ENCODE peak calls at places on chromosomes 16 and 17, in five cellular contexts. K, M, X, D and Z are unnamed samples. For H3K9me3, the result is how much of the 10 kb centered on the place peaks cover.

GRCh38 chr17:1398028-1398427 is 2.0 kb downstream of the YWHAE start:
- DNase-seq in K (no peak), M (no peak), X (no peak), D (no peak), Z (no peak)

GRCh38 chr16:53921042-53921441 is 217.1 kb downstream of the FTO start:
- DNase-seq in K (no peak), M (no peak), X (no peak), D (no peak), Z (no peak)

GRCh38 chr16:53129281-53130192 is 74.7 kb downstream of the CHD9 start:
- DNase-seq in K (peak), M (no peak), X (no peak), D (no peak), Z (no peak)

GRCh38 chr17:41334385-41334784 is 16.2 kb downstream of the KRT33A start:
- DNase-seq in K (no peak), M (no peak), X (no peak), D (no peak), Z (no peak)

GRCh38 chr17:72266099-72266852 is 145.5 kb downstream of the SOX9 start:
- DNase-seq in K (no peak), M (no peak), X (no peak), D (no peak), Z (no peak)

GRCh38 chr17:68910256-68910705 is 44.9 kb downstream of the ABCA8 start:
- DNase-seq in K (peak), M (no peak), X (no peak), D (no peak), Z (no peak)

GRCh38 chr16:10583269-10583668 is 2.9 kb upstream of the EMP2 start:
- DNase-seq in K (no peak), M (no peak), X (no peak), D (no peak), Z (no peak)

GRCh38 chr16:58222532-58223316 is 24.8 kb upstream of the CSNK2A2 start:
- DNase-seq in K (peak), M (peak), X (no peak), D (no peak), Z (no peak)

GRCh38 chr16:86479419-86479818 is 30.9 kb upstream of the FOXF1 start:
- DNase-seq in K (no peak), M (no peak), X (no peak), D (no peak), Z (no peak)

GRCh38 chr17:57926723-57927047 is 28.5 kb downstream of the CUEDC1 start:
- DNase-seq in K (no peak), M (no peak), X (no peak), D (no peak), Z (no peak)

GRCh38 chr16:66472961-66473610 is 46.0 kb downstream of the BEAN1 start:
- DNase-seq in K (no peak), M (no peak), X (no peak), D (no peak), Z (no peak)

GRCh38 chr16:89599451-89599858 is 14.0 kb upstream of the DPEP1 start:
- DNase-seq in K (no peak), M (peak), X (no peak), D (no peak), Z (no peak)

GRCh38 chr17:41734139-41734948 is at the start of gene HAP1:
- DNase-seq in K (peak), M (peak), X (no peak), D (peak), Z (no peak)

DNA sequence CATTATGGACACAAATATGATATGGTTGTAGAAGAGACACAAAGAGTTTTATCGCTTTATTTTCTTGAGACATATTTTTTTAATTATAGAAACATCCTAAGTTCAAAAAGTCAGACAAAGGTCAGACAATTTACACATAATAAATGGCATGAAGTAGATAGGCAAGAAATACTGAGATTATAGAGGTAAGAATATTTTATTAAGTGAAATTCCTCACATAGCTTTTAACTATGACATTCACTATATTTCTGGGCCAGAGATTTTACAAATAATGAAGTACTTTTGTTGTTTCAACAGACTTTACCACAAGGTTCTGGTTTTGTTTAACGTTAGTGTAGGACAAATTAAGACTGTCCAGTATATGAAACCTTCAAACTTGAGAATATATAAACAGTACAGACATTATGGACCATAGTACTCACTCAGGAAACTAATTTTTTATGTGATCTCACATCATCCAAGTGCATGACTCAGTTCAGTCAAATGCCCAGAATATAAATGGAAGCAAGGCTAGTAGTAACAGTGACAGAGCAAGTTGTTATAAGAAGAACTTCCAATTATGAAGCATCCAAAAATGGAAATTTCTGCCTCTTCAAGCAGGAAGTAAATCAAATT is 394.8 kb downstream of the KCNJ2 start:
- DNase-seq in K (peak), M (no peak), X (no peak), D (no peak), Z (no peak)
- H3K9me3 ChIP-seq in K (under half), M (under half), X (under half), D (under half), Z (under half)

GRCh38 chr16:31916056-31916488 is 42.5 kb downstream of the ZNF267 start:
- DNase-seq in K (no peak), M (no peak), X (no peak), D (no peak), Z (no peak)

GRCh38 chr16:31920373-31920772 is 46.8 kb downstream of the ZNF267 start:
- DNase-seq in K (no peak), M (no peak), X (no peak), D (no peak), Z (no peak)
- H3K9me3 ChIP-seq in K (under half), M (half or more), X (half or more), D (half or more), Z (half or more)

GRCh38 chr16:35788381-35788780 is 2329.0 kb downstream of the TP53TG3F start:
- DNase-seq in K (no peak), M (no peak), X (no peak), D (no peak), Z (no peak)

GRCh38 chr16:35795361-35796029 is 2336.1 kb downstream of the TP53TG3F start:
- DNase-seq in K (no peak), M (no peak), X (no peak), D (no peak), Z (no peak)

GRCh38 chr16:35792516-35793285 is 2333.3 kb downstream of the TP53TG3F start:
- DNase-seq in K (no peak), M (no peak), X (no peak), D (no peak), Z (no peak)
- H3K9me3 ChIP-seq in K (under half), M (under half), X (under half), D (under half), Z (under half)

GRCh38 chr17:27083408-27084185 is 210.3 kb upstream of the WSB1 start:
- DNase-seq in K (no peak), M (no peak), X (no peak), D (no peak), Z (no peak)

GRCh38 chr17:27081002-27081638 is 212.8 kb upstream of the WSB1 start:
- DNase-seq in K (no peak), M (no peak), X (no peak), D (no peak), Z (no peak)

GRCh38 chr17:27079660-27080059 is 214.3 kb upstream of the WSB1 start:
- DNase-seq in K (no peak), M (no peak), X (no peak), D (no peak), Z (no peak)

GRCh38 chr17:27082775-27083154 is 211.1 kb upstream of the WSB1 start:
- DNase-seq in K (no peak), M (no peak), X (no peak), D (no peak), Z (no peak)

DNA sequence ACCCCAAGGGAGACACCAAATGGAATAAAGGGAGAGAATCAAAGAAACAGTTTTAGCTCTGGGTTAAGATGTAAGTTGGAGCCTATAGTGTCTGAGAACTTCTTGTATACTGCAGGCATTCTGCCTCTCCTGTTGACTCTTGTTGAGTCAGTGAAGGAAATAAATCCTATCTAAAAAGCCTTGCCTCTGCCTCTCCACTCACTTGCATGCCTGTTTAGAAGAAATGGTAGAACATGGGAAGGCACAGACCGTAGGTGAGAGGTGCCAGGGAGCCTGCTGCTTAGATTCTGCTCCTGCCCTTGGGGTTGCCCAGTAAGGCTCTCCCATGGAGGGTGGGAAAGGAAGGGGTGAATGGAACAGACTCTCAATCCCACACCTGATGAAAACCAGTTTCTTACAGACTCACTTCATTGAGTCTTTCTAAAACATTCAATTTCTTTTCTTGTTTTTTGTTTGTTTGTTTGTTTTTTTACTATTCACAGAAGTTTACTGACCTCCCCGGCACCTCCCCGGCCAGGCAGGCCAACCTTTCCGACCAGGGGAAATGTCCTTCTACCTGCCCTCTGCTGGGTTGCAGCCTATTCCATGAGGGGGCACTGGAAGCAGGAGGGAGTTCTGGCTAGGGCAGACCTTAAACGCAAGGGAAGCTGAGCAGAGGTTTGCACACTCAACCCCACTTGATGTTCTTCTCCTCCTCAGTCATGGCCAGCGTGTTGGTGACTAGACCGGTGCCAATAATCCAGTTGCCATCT is 211.7 kb upstream of the WSB1 start:
- DNase-seq in K (no peak), M (no peak), X (no peak), D (no peak), Z (no peak)
- H3K9me3 ChIP-seq in K (under half), M (under half), X (under half), D (under half), Z (under half)

DNA sequence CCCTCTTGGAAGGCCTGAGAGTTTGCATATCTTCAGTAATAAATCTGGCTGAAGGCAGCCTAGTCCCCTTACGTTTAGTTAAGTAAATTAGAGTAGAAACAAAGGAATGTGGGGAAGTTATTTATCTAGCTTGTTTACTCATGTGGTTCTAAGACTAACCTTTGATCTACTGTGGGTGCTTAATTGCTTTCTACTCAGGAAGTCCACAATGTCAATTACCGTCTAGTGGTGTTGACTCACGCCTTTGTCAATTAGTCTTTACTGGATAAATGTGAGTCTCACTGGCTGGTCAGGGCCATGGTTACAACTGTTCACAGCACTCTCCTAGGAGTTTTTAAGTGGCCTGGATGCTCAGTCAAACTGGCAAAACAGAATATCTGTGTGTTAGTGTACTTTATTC is 2338.4 kb downstream of the TP53TG3F start:
- DNase-seq in K (no peak), M (no peak), X (no peak), D (no peak), Z (no peak)
- H3K9me3 ChIP-seq in K (under half), M (under half), X (under half), D (under half), Z (under half)

GRCh38 chr17:73875346-73875745 is 231.1 kb upstream of the SDK2 start:
- DNase-seq in K (no peak), M (no peak), X (no peak), D (no peak), Z (no peak)
- H3K9me3 ChIP-seq in K (under half), M (under half), X (under half), D (under half), Z (under half)

DNA sequence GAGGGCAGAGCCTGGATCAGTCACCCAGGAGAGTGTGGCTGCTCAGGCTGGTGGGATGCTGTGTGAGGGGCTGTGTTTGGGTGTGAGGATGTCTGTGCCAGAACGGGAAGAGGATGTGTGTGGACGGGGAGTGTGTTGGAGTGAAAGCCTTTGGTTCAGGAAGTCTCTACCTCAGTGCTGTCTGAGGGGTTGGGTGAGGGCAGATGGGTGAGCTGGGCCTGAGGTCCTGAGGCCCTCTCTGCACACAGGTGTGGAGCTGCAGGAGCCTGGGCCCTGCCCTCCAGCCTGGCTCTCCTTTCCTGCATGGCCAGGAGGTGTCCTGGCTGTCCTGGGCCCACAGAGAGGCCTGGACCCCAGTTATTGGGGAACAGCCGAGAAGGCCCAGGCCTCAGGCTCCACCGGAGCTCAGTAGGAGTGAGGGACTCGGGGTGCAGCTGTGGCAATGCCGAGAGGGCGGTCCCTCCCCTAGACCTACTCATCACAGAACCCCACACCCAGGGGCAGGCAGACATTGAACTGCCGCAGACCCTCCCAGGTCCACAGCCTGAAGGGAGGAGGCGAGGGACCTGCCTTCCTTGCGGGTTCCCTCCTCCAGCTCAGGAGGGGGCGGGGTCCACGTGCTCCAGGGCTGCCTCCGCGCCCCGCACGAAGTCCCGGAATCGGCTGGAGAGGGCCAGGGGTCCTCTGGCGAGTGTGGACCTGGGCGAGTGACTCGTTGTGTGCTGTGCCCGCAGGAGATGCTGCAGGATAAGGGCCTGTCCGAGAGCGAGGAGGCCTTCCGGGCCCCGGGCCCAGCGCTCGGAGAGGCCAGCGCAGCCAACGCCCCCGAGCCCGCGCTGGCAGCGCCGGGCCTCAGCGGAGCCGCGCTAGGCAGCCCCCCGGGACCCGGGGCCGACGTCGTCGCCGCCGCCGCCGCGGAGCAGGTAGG is 3.8 kb downstream of the TBX4 start:
- DNase-seq in K (no peak), M (no peak), X (no peak), D (no peak), Z (no peak)
- H3K9me3 ChIP-seq in K (under half), M (under half), X (under half), D (under half), Z (under half)